ENCODE peak calls at places on chromosomes 12 and 14, in six cellular contexts. E is stimulated activated CD8-positive, alpha-beta memory T cell treated with anti-CD3 and anti-CD28 coated beads, Interleukin-4, amount 100 ng/mL, for 24 hours; Z is head of caudate nucleus; J is midbrain; K is nephron progenitor cell; Y is GM13976. Q is an unnamed sample.

GRCh38 chr12:57844725-57845477 is 1.6 kb downstream of the CTDSP2 start:
- DNase-seq in E (no peak), Z (peak; percentile 64), K (peak; percentile 62), Y (peak; percentile 68), J (peak; percentile 48), Q (peak; percentile 67)

GRCh38 chr14:68879321-68879781 is 86.5 kb upstream of the ZFP36L1 start:
- DNase-seq in Z (no peak), Y (no peak), K (no peak), E (no peak), J (no peak), Q (no peak)

GRCh38 chr14:75411194-75411552 is 16.6 kb upstream of the JDP2 start:
- DNase-seq in E (no peak), J (no peak), Y (no peak), K (no peak), Z (no peak), Q (no peak)

GRCh38 chr12:7787574-7788315 is 1.5 kb upstream of the NANOG start:
- DNase-seq in K (no peak), J (no peak), Z (peak; percentile 26), Y (no peak), E (no peak), Q (no peak)

GRCh38 chr14:65281991-65282908 is 130.3 kb upstream of the FUT8 start:
- DNase-seq in E (no peak), Y (peak; percentile 58), K (no peak), Z (peak; percentile 80), J (peak; percentile 91), Q (peak; percentile 13)

GRCh38 chr14:61140872-61141271 is 140.3 kb downstream of the TMEM30B start:
- DNase-seq in K (no peak), J (no peak), Z (no peak), E (no peak), Y (no peak), Q (no peak)

GRCh38 chr14:23114669-23115491 is 4.2 kb downstream of the CEBPE start:
- DNase-seq in J (no peak), K (no peak), Y (no peak), E (no peak), Z (no peak), Q (no peak)

GRCh38 chr12:52603314-52603713 is 2.1 kb upstream of the KRT72 start:
- DNase-seq in K (no peak), Z (no peak), Y (no peak), J (no peak), E (no peak), Q (no peak)

GRCh38 chr12:124928095-124928911 is 13.9 kb upstream of the UBC start:
- DNase-seq in E (no peak), Z (peak; percentile 44), Y (peak; percentile 55), K (no peak), J (no peak), Q (no peak)

GRCh38 chr12:24496755-24497154 is 452.1 kb downstream of the BCAT1 start:
- DNase-seq in Z (no peak), K (no peak), E (no peak), Y (no peak), J (no peak), Q (no peak)

GRCh38 chr14:41073544-41073943 is 533.1 kb upstream of the LRFN5 start:
- DNase-seq in Y (no peak), Z (no peak), E (no peak), J (no peak), K (no peak), Q (no peak)

GRCh38 chr12:98816720-98817119 is 171.6 kb downstream of the APAF1 start:
- DNase-seq in Z (no peak), Y (no peak), E (no peak), K (no peak), J (no peak), Q (no peak)

GRCh38 chr14:33967138-33967537 is 16.3 kb upstream of the EGLN3 start:
- DNase-seq in Z (no peak), K (no peak), J (no peak), E (no peak), Y (no peak), Q (no peak)

GRCh38 chr14:73418227-73418626 is 40.1 kb downstream of the NUMB start:
- DNase-seq in E (no peak), K (no peak), Z (no peak), Y (no peak), J (no peak), Q (no peak)

GRCh38 chr12:107480836-107481608 is 204.6 kb upstream of the PWP1 start:
- DNase-seq in K (no peak), E (no peak), Y (no peak), Z (no peak), J (no peak), Q (no peak)

GRCh38 chr14:58362798-58363412 is 32.8 kb upstream of the TOMM20L start:
- DNase-seq in Z (no peak), J (peak; percentile 3), K (no peak), Y (peak; percentile 26), E (no peak), Q (peak; percentile 42)

GRCh38 chr12:4894019-4894418 is 15.7 kb upstream of the KCNA1 start:
- DNase-seq in Y (no peak), Z (no peak), K (no peak), E (no peak), J (no peak), Q (no peak)

GRCh38 chr14:51554339-51554920 is 97.3 kb upstream of the FRMD6 start:
- DNase-seq in J (no peak), E (no peak), Y (no peak), Z (no peak), K (no peak), Q (no peak)

GRCh38 chr12:92156139-92156538 is 10.5 kb upstream of the BTG1 start:
- DNase-seq in K (no peak), J (no peak), E (no peak), Z (no peak), Y (no peak), Q (no peak)

GRCh38 chr12:998020-998874 is 7.2 kb downstream of the ERC1 start:
- DNase-seq in K (peak; percentile 4), E (no peak), Z (no peak), Y (peak; percentile 51), J (no peak), Q (peak; percentile 20)

GRCh38 chr14:50036211-50036610 is 80.2 kb downstream of the VCPKMT start:
- DNase-seq in K (no peak), E (no peak), Y (no peak), Z (no peak), J (no peak), Q (no peak)

GRCh38 chr12:42611571-42612257 is 22.2 kb upstream of the PRICKLE1 start:
- DNase-seq in J (no peak), E (no peak), Y (no peak), K (no peak), Z (no peak), Q (no peak)

GRCh38 chr12:96070670-96071279 is 35.4 kb upstream of the LTA4H start:
- DNase-seq in Z (no peak), K (no peak), J (no peak), Y (peak; percentile 48), E (no peak), Q (no peak)

GRCh38 chr12:94875525-94875924 is 128.0 kb downstream of the NDUFA12 start:
- DNase-seq in E (no peak), Z (no peak), J (no peak), Y (peak; percentile 69), K (no peak), Q (peak; percentile 68)

Q was measured in NAMALWA.